ENCODE peak calls at places on chromosomes 12 and 14, in six cellular contexts. One of them, this sample, is unnamed.

GRCh38 chr12:108806921-108807320 is 50.5 kb downstream of the SSH1 start:
- DNase-seq in fibroblast of mammary gland: no peak
- DNase-seq in A549: no peak
- DNase-seq in brain microvascular endothelial cell: no peak
- DNase-seq in HepG2: no peak
- DNase-seq in AG04450: no peak
- DNase-seq in this sample: no peak

GRCh38 chr12:4701383-4701782 is 18.8 kb upstream of the GALNT8 start:
- DNase-seq in fibroblast of mammary gland: peak; percentile 29
- DNase-seq in A549: no peak
- DNase-seq in brain microvascular endothelial cell: no peak
- DNase-seq in HepG2: no peak
- DNase-seq in AG04450: no peak
- DNase-seq in this sample: no peak

GRCh38 chr12:88298761-88299242 is 156.7 kb downstream of the TMTC3 start:
- DNase-seq in fibroblast of mammary gland: peak; percentile 77
- DNase-seq in A549: peak; percentile 10
- DNase-seq in brain microvascular endothelial cell: peak; percentile 93
- DNase-seq in HepG2: no peak
- DNase-seq in AG04450: no peak
- DNase-seq in this sample: peak; percentile 54

GRCh38 chr14:105091335-105092123 is 26.3 kb upstream of the GPR132 start:
- DNase-seq in fibroblast of mammary gland: no peak
- DNase-seq in A549: peak; percentile 93
- DNase-seq in brain microvascular endothelial cell: no peak
- DNase-seq in HepG2: peak; percentile 71
- DNase-seq in AG04450: no peak
- DNase-seq in this sample: peak; percentile 30

GRCh38 chr12:11667159-11667558 is 17.7 kb downstream of the ETV6 start:
- DNase-seq in fibroblast of mammary gland: no peak
- DNase-seq in A549: no peak
- DNase-seq in brain microvascular endothelial cell: no peak
- DNase-seq in HepG2: no peak
- DNase-seq in AG04450: no peak
- DNase-seq in this sample: no peak

GRCh38 chr14:75092698-75093097 is 23.3 kb downstream of the ZC2HC1C start:
- DNase-seq in fibroblast of mammary gland: no peak
- DNase-seq in A549: no peak
- DNase-seq in brain microvascular endothelial cell: no peak
- DNase-seq in HepG2: no peak
- DNase-seq in AG04450: no peak
- DNase-seq in this sample: no peak

GRCh38 chr12:6592087-6592486 is 15.1 kb downstream of the CHD4 start:
- DNase-seq in fibroblast of mammary gland: no peak
- DNase-seq in A549: no peak
- DNase-seq in brain microvascular endothelial cell: no peak
- DNase-seq in HepG2: no peak
- DNase-seq in AG04450: no peak
- DNase-seq in this sample: no peak

GRCh38 chr12:124319368-124320050 is 24.6 kb downstream of the RFLNA start:
- DNase-seq in fibroblast of mammary gland: no peak
- DNase-seq in A549: no peak
- DNase-seq in brain microvascular endothelial cell: no peak
- DNase-seq in HepG2: no peak
- DNase-seq in AG04450: no peak
- DNase-seq in this sample: no peak

GRCh38 chr14:53190938-53191337 is 37.8 kb upstream of the DDHD1 start:
- DNase-seq in fibroblast of mammary gland: peak; percentile 38
- DNase-seq in A549: no peak
- DNase-seq in brain microvascular endothelial cell: no peak
- DNase-seq in HepG2: no peak
- DNase-seq in AG04450: no peak
- DNase-seq in this sample: no peak

GRCh38 chr12:105120551-105120950 is 13.0 kb downstream of the WASHC4 start:
- DNase-seq in fibroblast of mammary gland: peak; percentile 25
- DNase-seq in A549: no peak
- DNase-seq in brain microvascular endothelial cell: peak; percentile 24
- DNase-seq in HepG2: peak; percentile 61
- DNase-seq in AG04450: no peak
- DNase-seq in this sample: no peak

GRCh38 chr14:31038521-31039166 is 12.5 kb upstream of the STRN3 start:
- DNase-seq in fibroblast of mammary gland: peak; percentile 32
- DNase-seq in A549: no peak
- DNase-seq in brain microvascular endothelial cell: no peak
- DNase-seq in HepG2: peak; percentile 82
- DNase-seq in AG04450: no peak
- DNase-seq in this sample: no peak

GRCh38 chr12:62785941-62786559 is 148.9 kb downstream of the PPM1H start:
- DNase-seq in fibroblast of mammary gland: peak; percentile 96
- DNase-seq in A549: peak; percentile 82
- DNase-seq in brain microvascular endothelial cell: peak; percentile 93
- DNase-seq in HepG2: no peak
- DNase-seq in AG04450: peak; percentile 47
- DNase-seq in this sample: peak; percentile 90

GRCh38 chr12:125262866-125263265 is 197.6 kb downstream of the AACS start:
- DNase-seq in fibroblast of mammary gland: no peak
- DNase-seq in A549: no peak
- DNase-seq in brain microvascular endothelial cell: no peak
- DNase-seq in HepG2: no peak
- DNase-seq in AG04450: no peak
- DNase-seq in this sample: no peak

GRCh38 chr12:48878548-48878947 is 12.9 kb upstream of the RND1 start:
- DNase-seq in fibroblast of mammary gland: no peak
- DNase-seq in A549: no peak
- DNase-seq in brain microvascular endothelial cell: no peak
- DNase-seq in HepG2: no peak
- DNase-seq in AG04450: no peak
- DNase-seq in this sample: no peak

GRCh38 chr14:94342334-94342934 is 19.3 kb upstream of the SERPINA6 start:
- DNase-seq in fibroblast of mammary gland: peak; percentile 100
- DNase-seq in A549: peak; percentile 80
- DNase-seq in brain microvascular endothelial cell: peak; percentile 98
- DNase-seq in HepG2: peak; percentile 82
- DNase-seq in AG04450: peak; percentile 99
- DNase-seq in this sample: peak; percentile 92

GRCh38 chr14:63725786-63726185 is 2.1 kb downstream of the SGPP1 start:
- DNase-seq in fibroblast of mammary gland: no peak
- DNase-seq in A549: no peak
- DNase-seq in brain microvascular endothelial cell: no peak
- DNase-seq in HepG2: no peak
- DNase-seq in AG04450: no peak
- DNase-seq in this sample: no peak

GRCh38 chr14:58731465-58732330 is 93.9 kb downstream of the DACT1 start:
- DNase-seq in fibroblast of mammary gland: peak; percentile 100
- DNase-seq in A549: peak; percentile 24
- DNase-seq in brain microvascular endothelial cell: peak; percentile 96
- DNase-seq in HepG2: no peak
- DNase-seq in AG04450: peak; percentile 93
- DNase-seq in this sample: peak; percentile 99

GRCh38 chr12:84599539-84599938 is 313.1 kb downstream of the SLC6A15 start:
- DNase-seq in fibroblast of mammary gland: peak; percentile 49
- DNase-seq in A549: no peak
- DNase-seq in brain microvascular endothelial cell: peak; percentile 59
- DNase-seq in HepG2: no peak
- DNase-seq in AG04450: no peak
- DNase-seq in this sample: peak; percentile 7

GRCh38 chr12:51163795-51164194 is 9.1 kb downstream of the TFCP2 start:
- DNase-seq in fibroblast of mammary gland: no peak
- DNase-seq in A549: no peak
- DNase-seq in brain microvascular endothelial cell: no peak
- DNase-seq in HepG2: no peak
- DNase-seq in AG04450: no peak
- DNase-seq in this sample: no peak

GRCh38 chr12:19946549-19946948 is 421.8 kb upstream of the PDE3A start:
- DNase-seq in fibroblast of mammary gland: peak; percentile 98
- DNase-seq in A549: peak; percentile 73
- DNase-seq in brain microvascular endothelial cell: peak; percentile 97
- DNase-seq in HepG2: no peak
- DNase-seq in AG04450: peak; percentile 81
- DNase-seq in this sample: peak; percentile 41

GRCh38 chr14:105315211-105315721 is 718 bp downstream of the PACS2 start:
- DNase-seq in fibroblast of mammary gland: no peak
- DNase-seq in A549: peak; percentile 40
- DNase-seq in brain microvascular endothelial cell: no peak
- DNase-seq in HepG2: peak; percentile 41
- DNase-seq in AG04450: no peak
- DNase-seq in this sample: no peak

GRCh38 chr14:56716705-56717104 is 93.6 kb downstream of the OTX2 start:
- DNase-seq in fibroblast of mammary gland: no peak
- DNase-seq in A549: no peak
- DNase-seq in brain microvascular endothelial cell: no peak
- DNase-seq in HepG2: no peak
- DNase-seq in AG04450: no peak
- DNase-seq in this sample: no peak

GRCh38 chr12:5088586-5089264 is 45.0 kb downstream of the KCNA5 start:
- DNase-seq in fibroblast of mammary gland: peak; percentile 25
- DNase-seq in A549: peak; percentile 22
- DNase-seq in brain microvascular endothelial cell: peak; percentile 82
- DNase-seq in HepG2: no peak
- DNase-seq in AG04450: peak; percentile 78
- DNase-seq in this sample: peak; percentile 77

GRCh38 chr12:20627001-20627588 is 68.0 kb upstream of the SLCO1C1 start:
- DNase-seq in fibroblast of mammary gland: no peak
- DNase-seq in A549: no peak
- DNase-seq in brain microvascular endothelial cell: no peak
- DNase-seq in HepG2: no peak
- DNase-seq in AG04450: no peak
- DNase-seq in this sample: no peak

GRCh38 chr12:22835431-22835830 is 210.5 kb downstream of the ETNK1 start:
- DNase-seq in fibroblast of mammary gland: no peak
- DNase-seq in A549: no peak
- DNase-seq in brain microvascular endothelial cell: no peak
- DNase-seq in HepG2: no peak
- DNase-seq in AG04450: no peak
- DNase-seq in this sample: no peak

GRCh38 chr12:56836800-56837663 is 73.9 kb downstream of the HSD17B6 start:
- DNase-seq in fibroblast of mammary gland: peak; percentile 77
- DNase-seq in A549: no peak
- DNase-seq in brain microvascular endothelial cell: peak; percentile 70
- DNase-seq in HepG2: no peak
- DNase-seq in AG04450: peak; percentile 7
- DNase-seq in this sample: peak; percentile 82

GRCh38 chr14:21734457-21735074 is 60.9 kb upstream of the OR4E1 start:
- DNase-seq in fibroblast of mammary gland: peak; percentile 59
- DNase-seq in A549: peak; percentile 2
- DNase-seq in brain microvascular endothelial cell: peak; percentile 34
- DNase-seq in HepG2: peak; percentile 75
- DNase-seq in AG04450: no peak
- DNase-seq in this sample: no peak

GRCh38 chr12:132344181-132344580 is 14.8 kb upstream of the GALNT9 start:
- DNase-seq in fibroblast of mammary gland: no peak
- DNase-seq in A549: no peak
- DNase-seq in brain microvascular endothelial cell: no peak
- DNase-seq in HepG2: no peak
- DNase-seq in AG04450: no peak
- DNase-seq in this sample: no peak

GRCh38 chr12:132341318-132342050 is 12.1 kb upstream of the GALNT9 start:
- DNase-seq in fibroblast of mammary gland: no peak
- DNase-seq in A549: no peak
- DNase-seq in brain microvascular endothelial cell: no peak
- DNase-seq in HepG2: no peak
- DNase-seq in AG04450: no peak
- DNase-seq in this sample: no peak

GRCh38 chr12:132342828-132343227 is 13.4 kb upstream of the GALNT9 start:
- DNase-seq in fibroblast of mammary gland: no peak
- DNase-seq in A549: no peak
- DNase-seq in brain microvascular endothelial cell: no peak
- DNase-seq in HepG2: no peak
- DNase-seq in AG04450: no peak
- DNase-seq in this sample: no peak

GRCh38 chr12:132343294-132343972 is 14.0 kb upstream of the GALNT9 start:
- DNase-seq in fibroblast of mammary gland: no peak
- DNase-seq in A549: no peak
- DNase-seq in brain microvascular endothelial cell: no peak
- DNase-seq in HepG2: no peak
- DNase-seq in AG04450: no peak
- DNase-seq in this sample: no peak

GRCh38 chr12:132342322-132342721 is 12.9 kb upstream of the GALNT9 start:
- DNase-seq in fibroblast of mammary gland: no peak
- DNase-seq in A549: peak; percentile 67
- DNase-seq in brain microvascular endothelial cell: no peak
- DNase-seq in HepG2: peak; percentile 20
- DNase-seq in AG04450: no peak
- DNase-seq in this sample: no peak
- TF ChIP-seq CTCF in fibroblast of mammary gland: peak; percentile 5
- TF ChIP-seq CTCF in A549: peak; percentile 10
- TF ChIP-seq CTCF in brain microvascular endothelial cell: peak; percentile 44
- TF ChIP-seq CTCF in HepG2: peak; percentile 53
- TF ChIP-seq CTCF in AG04450: no peak
- TF ChIP-seq CTCF in this sample: peak; percentile 57

GRCh38 chr14:49551569-49551968 is 34.6 kb downstream of the RPS29 start:
- DNase-seq in fibroblast of mammary gland: no peak
- DNase-seq in A549: no peak
- DNase-seq in brain microvascular endothelial cell: no peak
- DNase-seq in HepG2: no peak
- DNase-seq in AG04450: no peak
- DNase-seq in this sample: no peak

GRCh38 chr14:49549446-49549845 is 36.7 kb downstream of the RPS29 start:
- DNase-seq in fibroblast of mammary gland: no peak
- DNase-seq in A549: no peak
- DNase-seq in brain microvascular endothelial cell: no peak
- DNase-seq in HepG2: no peak
- DNase-seq in AG04450: no peak
- DNase-seq in this sample: no peak

GRCh38 chr14:49552630-49553029 is 33.5 kb downstream of the RPS29 start:
- DNase-seq in fibroblast of mammary gland: no peak
- DNase-seq in A549: no peak
- DNase-seq in brain microvascular endothelial cell: no peak
- DNase-seq in HepG2: no peak
- DNase-seq in AG04450: no peak
- DNase-seq in this sample: no peak

GRCh38 chr14:49549881-49550280 is 36.3 kb downstream of the RPS29 start:
- DNase-seq in fibroblast of mammary gland: peak; percentile 63
- DNase-seq in A549: no peak
- DNase-seq in brain microvascular endothelial cell: peak; percentile 26
- DNase-seq in HepG2: no peak
- DNase-seq in AG04450: no peak
- DNase-seq in this sample: peak; percentile 46

GRCh38 chr14:49550284-49551184 is 35.6 kb downstream of the RPS29 start:
- DNase-seq in fibroblast of mammary gland: peak; percentile 36
- DNase-seq in A549: no peak
- DNase-seq in brain microvascular endothelial cell: no peak
- DNase-seq in HepG2: peak; percentile 12
- DNase-seq in AG04450: no peak
- DNase-seq in this sample: peak; percentile 23
- TF ChIP-seq CTCF in fibroblast of mammary gland: peak; percentile 46
- TF ChIP-seq CTCF in A549: peak; percentile 52
- TF ChIP-seq CTCF in brain microvascular endothelial cell: peak; percentile 36
- TF ChIP-seq CTCF in HepG2: peak; percentile 45
- TF ChIP-seq CTCF in AG04450: peak; percentile 53
- TF ChIP-seq CTCF in this sample: peak; percentile 46

GRCh38 chr12:131281016-131281415 is 327.3 kb downstream of the ADGRD1 start:
- DNase-seq in fibroblast of mammary gland: no peak
- DNase-seq in A549: no peak
- DNase-seq in brain microvascular endothelial cell: no peak
- DNase-seq in HepG2: no peak
- DNase-seq in AG04450: no peak
- DNase-seq in this sample: no peak
- TF ChIP-seq CTCF in fibroblast of mammary gland: no peak
- TF ChIP-seq CTCF in A549: no peak
- TF ChIP-seq CTCF in brain microvascular endothelial cell: no peak
- TF ChIP-seq CTCF in HepG2: no peak
- TF ChIP-seq CTCF in AG04450: no peak
- TF ChIP-seq CTCF in this sample: no peak

GRCh38 chr12:95446511-95446910 is 27.4 kb upstream of the METAP2 start:
- DNase-seq in fibroblast of mammary gland: peak; percentile 47
- DNase-seq in A549: no peak
- DNase-seq in brain microvascular endothelial cell: peak; percentile 29
- DNase-seq in HepG2: peak; percentile 25
- DNase-seq in AG04450: no peak
- DNase-seq in this sample: no peak
- TF ChIP-seq CTCF in fibroblast of mammary gland: no peak
- TF ChIP-seq CTCF in A549: no peak
- TF ChIP-seq CTCF in brain microvascular endothelial cell: no peak
- TF ChIP-seq CTCF in HepG2: no peak
- TF ChIP-seq CTCF in AG04450: no peak
- TF ChIP-seq CTCF in this sample: no peak

This sample was measured in HFFc6.